ENCODE peak calls at places on chromosomes 3 and 15, in five cellular contexts. One of them, this sample, is unnamed.

GRCh38 chr3:190288836-190289235 is 33.4 kb downstream of the CLDN1 start:
- DNase-seq in iPS DF 6.9: no peak
- DNase-seq in right cardiac atrium: no peak
- DNase-seq in psoas muscle: no peak
- DNase-seq in lung: no peak
- DNase-seq in this sample: no peak

GRCh38 chr3:168956087-168956486 is 707.4 kb downstream of the MECOM start:
- DNase-seq in lung: peak
- DNase-seq in iPS DF 6.9: no peak
- DNase-seq in right cardiac atrium: no peak
- DNase-seq in psoas muscle: no peak
- DNase-seq in this sample: no peak

GRCh38 chr15:40697916-40698315 is 2.9 kb downstream of the RAD51 start:
- DNase-seq in psoas muscle: no peak
- DNase-seq in iPS DF 6.9: no peak
- DNase-seq in right cardiac atrium: no peak
- DNase-seq in lung: no peak
- DNase-seq in this sample: no peak

GRCh38 chr3:69755795-69756194 is 16.5 kb downstream of the MITF start:
- DNase-seq in right cardiac atrium: no peak
- DNase-seq in psoas muscle: no peak
- DNase-seq in iPS DF 6.9: no peak
- DNase-seq in lung: no peak
- DNase-seq in this sample: no peak

GRCh38 chr3:14452676-14453367 is 50.4 kb downstream of the SLC6A6 start:
- DNase-seq in psoas muscle: peak
- DNase-seq in right cardiac atrium: peak
- DNase-seq in lung: peak
- DNase-seq in iPS DF 6.9: no peak
- DNase-seq in this sample: no peak

GRCh38 chr3:159996018-159996417 is 7.4 kb downstream of the IL12A start:
- DNase-seq in lung: no peak
- DNase-seq in right cardiac atrium: no peak
- DNase-seq in iPS DF 6.9: no peak
- DNase-seq in psoas muscle: no peak
- DNase-seq in this sample: no peak

GRCh38 chr3:44055951-44056350 is 185.7 kb upstream of the TOPAZ1 start:
- DNase-seq in iPS DF 6.9: no peak
- DNase-seq in psoas muscle: no peak
- DNase-seq in lung: no peak
- DNase-seq in right cardiac atrium: no peak
- DNase-seq in this sample: no peak

GRCh38 chr3:177676148-177676547 is 478.9 kb upstream of the TBL1XR1 start:
- DNase-seq in iPS DF 6.9: no peak
- DNase-seq in lung: no peak
- DNase-seq in right cardiac atrium: no peak
- DNase-seq in psoas muscle: no peak
- DNase-seq in this sample: no peak

GRCh38 chr15:38530113-38530512 is 34.5 kb downstream of the RASGRP1 start:
- DNase-seq in lung: no peak
- DNase-seq in right cardiac atrium: no peak
- DNase-seq in iPS DF 6.9: no peak
- DNase-seq in psoas muscle: no peak
- DNase-seq in this sample: no peak

GRCh38 chr3:47323431-47324277 is 40.9 kb downstream of the KLHL18 start:
- DNase-seq in psoas muscle: no peak
- DNase-seq in iPS DF 6.9: no peak
- DNase-seq in right cardiac atrium: no peak
- DNase-seq in lung: no peak
- DNase-seq in this sample: no peak

GRCh38 chr15:32120577-32121465 is 90.5 kb downstream of the CHRNA7 start:
- DNase-seq in iPS DF 6.9: no peak
- DNase-seq in psoas muscle: no peak
- DNase-seq in right cardiac atrium: peak
- DNase-seq in lung: no peak
- DNase-seq in this sample: no peak

GRCh38 chr15:32122013-32122412 is 91.7 kb downstream of the CHRNA7 start:
- DNase-seq in iPS DF 6.9: no peak
- DNase-seq in right cardiac atrium: no peak
- DNase-seq in psoas muscle: no peak
- DNase-seq in lung: no peak
- DNase-seq in this sample: no peak

GRCh38 chr15:32124726-32125125 is 94.4 kb downstream of the CHRNA7 start:
- DNase-seq in iPS DF 6.9: no peak
- DNase-seq in right cardiac atrium: no peak
- DNase-seq in lung: no peak
- DNase-seq in psoas muscle: no peak
- DNase-seq in this sample: no peak

GRCh38 chr15:32123473-32123872 is 93.2 kb downstream of the CHRNA7 start:
- DNase-seq in lung: no peak
- DNase-seq in iPS DF 6.9: no peak
- DNase-seq in right cardiac atrium: no peak
- DNase-seq in psoas muscle: no peak
- DNase-seq in this sample: no peak

GRCh38 chr15:32125595-32125994 is 95.3 kb downstream of the CHRNA7 start:
- DNase-seq in iPS DF 6.9: no peak
- DNase-seq in right cardiac atrium: no peak
- DNase-seq in lung: no peak
- DNase-seq in psoas muscle: no peak
- DNase-seq in this sample: no peak
- H3K4me3 ChIP-seq in iPS DF 6.9: no peak
- H3K4me3 ChIP-seq in right cardiac atrium: no peak
- H3K4me3 ChIP-seq in lung: no peak
- H3K4me3 ChIP-seq in psoas muscle: no peak
- H3K4me3 ChIP-seq in this sample: no peak

GRCh38 chr3:137026701-137027100 is 68.9 kb downstream of the IL20RB start:
- DNase-seq in right cardiac atrium: no peak
- DNase-seq in iPS DF 6.9: no peak
- DNase-seq in psoas muscle: no peak
- DNase-seq in lung: no peak
- DNase-seq in this sample: no peak

GRCh38 chr3:137035631-137036030 is 77.8 kb downstream of the IL20RB start:
- DNase-seq in psoas muscle: no peak
- DNase-seq in iPS DF 6.9: no peak
- DNase-seq in right cardiac atrium: no peak
- DNase-seq in lung: no peak
- DNase-seq in this sample: peak

DNA sequence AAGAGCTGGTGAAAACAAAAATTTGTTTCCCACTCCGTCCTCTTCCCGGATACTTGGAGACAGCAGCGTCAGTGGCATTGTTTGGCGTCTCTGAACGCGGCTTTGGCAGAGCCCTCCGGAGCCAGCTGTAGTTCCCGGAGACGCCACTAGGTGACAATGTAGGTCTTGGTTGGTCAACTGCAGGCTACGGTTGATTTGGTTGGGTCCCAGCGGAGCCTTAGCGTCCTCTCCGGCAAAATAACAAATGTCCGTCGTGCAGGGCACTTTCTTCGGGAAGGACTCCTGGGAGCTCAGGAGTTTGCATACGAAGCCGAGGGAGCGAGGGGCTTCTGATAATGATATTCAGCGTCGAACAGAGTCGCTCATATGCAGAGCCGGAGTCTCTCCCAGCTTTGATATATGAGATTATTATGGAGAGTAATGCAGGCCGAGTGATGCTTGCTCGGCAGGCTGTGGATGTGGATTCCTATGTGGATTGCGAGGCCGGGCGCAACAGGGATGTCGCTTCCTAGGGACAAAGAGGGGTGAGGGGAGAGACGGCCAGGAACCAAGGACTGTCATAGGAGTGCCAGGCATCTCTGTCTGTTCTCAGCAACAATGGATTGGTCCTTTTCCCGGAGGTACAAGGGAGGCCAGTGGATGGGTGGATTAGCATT is 74.8 kb downstream of the IL20RB start:
- DNase-seq in iPS DF 6.9: peak
- DNase-seq in lung: peak
- DNase-seq in right cardiac atrium: peak
- DNase-seq in psoas muscle: peak
- DNase-seq in this sample: peak
- H3K4me3 ChIP-seq in iPS DF 6.9: peak
- H3K4me3 ChIP-seq in lung: no peak
- H3K4me3 ChIP-seq in right cardiac atrium: peak
- H3K4me3 ChIP-seq in psoas muscle: peak
- H3K4me3 ChIP-seq in this sample: no peak

GRCh38 chr15:70036585-70037343 is 61.0 kb downstream of the TLE3 start:
- DNase-seq in iPS DF 6.9: no peak
- DNase-seq in psoas muscle: no peak
- DNase-seq in lung: no peak
- DNase-seq in right cardiac atrium: no peak
- DNase-seq in this sample: no peak
- H3K4me3 ChIP-seq in iPS DF 6.9: no peak
- H3K4me3 ChIP-seq in psoas muscle: no peak
- H3K4me3 ChIP-seq in lung: no peak
- H3K4me3 ChIP-seq in right cardiac atrium: no peak
- H3K4me3 ChIP-seq in this sample: no peak

DNA sequence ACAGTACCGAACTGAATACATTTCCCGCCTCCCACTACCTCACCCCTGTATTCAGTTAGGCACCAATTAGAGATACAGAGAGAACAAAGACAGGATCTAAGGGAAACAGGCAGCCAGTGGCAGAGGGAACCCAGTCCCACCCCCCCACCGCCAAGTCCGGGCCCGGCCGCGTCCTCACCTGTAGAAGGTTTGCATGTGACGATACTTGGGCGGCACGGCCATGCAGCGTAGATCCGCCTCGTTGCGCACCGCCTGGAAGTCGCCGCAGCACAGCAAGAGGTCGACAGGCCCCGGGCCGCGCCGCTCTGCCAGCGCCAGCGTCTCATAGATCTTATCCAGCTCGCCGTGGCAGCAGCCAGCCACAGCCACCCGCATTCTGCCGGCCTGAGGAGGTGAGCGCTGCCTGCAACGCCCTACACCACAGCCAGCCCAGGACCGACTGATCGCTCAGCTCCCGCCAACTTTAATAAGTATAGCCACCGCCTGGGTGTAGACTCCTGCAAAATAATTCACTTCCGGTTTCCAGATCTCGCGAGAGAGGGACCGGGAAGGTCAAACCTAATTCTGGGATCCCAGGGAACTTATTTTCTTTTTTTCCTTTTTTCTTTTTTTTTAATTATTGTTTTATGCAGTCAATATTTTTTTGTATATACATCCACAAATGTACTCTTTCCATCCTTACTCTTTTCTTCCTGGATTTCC is at the start of gene DBR1:
- DNase-seq in iPS DF 6.9: no peak
- DNase-seq in psoas muscle: peak
- DNase-seq in right cardiac atrium: peak
- DNase-seq in lung: peak
- DNase-seq in this sample: peak
- H3K4me3 ChIP-seq in iPS DF 6.9: peak
- H3K4me3 ChIP-seq in psoas muscle: peak
- H3K4me3 ChIP-seq in right cardiac atrium: peak
- H3K4me3 ChIP-seq in lung: peak
- H3K4me3 ChIP-seq in this sample: peak

GRCh38 chr3:25887907-25888306 is 98.0 kb downstream of the OXSM start:
- DNase-seq in psoas muscle: no peak
- DNase-seq in iPS DF 6.9: no peak
- DNase-seq in lung: no peak
- DNase-seq in right cardiac atrium: no peak
- DNase-seq in this sample: no peak

GRCh38 chr3:25889132-25889917 is 99.4 kb downstream of the OXSM start:
- DNase-seq in iPS DF 6.9: no peak
- DNase-seq in psoas muscle: no peak
- DNase-seq in lung: no peak
- DNase-seq in right cardiac atrium: no peak
- DNase-seq in this sample: no peak

GRCh38 chr3:25884981-25885380 is 95.1 kb downstream of the OXSM start:
- DNase-seq in lung: no peak
- DNase-seq in right cardiac atrium: no peak
- DNase-seq in psoas muscle: no peak
- DNase-seq in iPS DF 6.9: no peak
- DNase-seq in this sample: no peak

GRCh38 chr3:25883492-25883891 is 93.6 kb downstream of the OXSM start:
- DNase-seq in lung: no peak
- DNase-seq in psoas muscle: no peak
- DNase-seq in iPS DF 6.9: no peak
- DNase-seq in right cardiac atrium: no peak
- DNase-seq in this sample: no peak

DNA sequence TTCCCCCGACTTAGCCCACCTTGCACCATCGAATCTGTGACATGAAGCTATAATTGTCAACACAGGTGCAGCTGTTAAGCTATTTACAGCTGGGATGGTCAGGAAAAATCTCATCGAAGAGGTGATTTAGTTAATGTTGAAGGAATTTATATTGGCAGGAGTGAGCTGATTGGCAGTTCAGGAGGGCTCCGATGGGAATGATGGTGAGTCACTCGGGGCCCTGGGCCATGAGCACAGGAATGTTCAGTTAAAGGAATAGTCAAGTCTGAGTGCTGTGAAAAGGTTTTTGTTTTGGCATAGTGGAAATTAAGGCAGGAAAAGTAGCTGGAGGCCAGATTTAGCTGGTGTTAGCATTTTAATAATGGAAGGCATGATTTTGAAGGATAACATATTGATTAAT is 95.7 kb downstream of the OXSM start:
- DNase-seq in lung: no peak
- DNase-seq in psoas muscle: no peak
- DNase-seq in iPS DF 6.9: no peak
- DNase-seq in right cardiac atrium: no peak
- DNase-seq in this sample: no peak
- H3K4me3 ChIP-seq in lung: no peak
- H3K4me3 ChIP-seq in psoas muscle: no peak
- H3K4me3 ChIP-seq in iPS DF 6.9: no peak
- H3K4me3 ChIP-seq in right cardiac atrium: no peak
- H3K4me3 ChIP-seq in this sample: no peak

GRCh38 chr15:57592836-57593420 is 1.2 kb downstream of the MYZAP start:
- DNase-seq in right cardiac atrium: peak
- DNase-seq in psoas muscle: no peak
- DNase-seq in lung: no peak
- DNase-seq in iPS DF 6.9: no peak
- DNase-seq in this sample: no peak
- H3K4me3 ChIP-seq in right cardiac atrium: peak
- H3K4me3 ChIP-seq in psoas muscle: peak
- H3K4me3 ChIP-seq in lung: peak
- H3K4me3 ChIP-seq in iPS DF 6.9: no peak
- H3K4me3 ChIP-seq in this sample: no peak

GRCh38 chr3:126287171-126287535 is 70.1 kb downstream of the KLF15 start:
- DNase-seq in iPS DF 6.9: no peak
- DNase-seq in lung: no peak
- DNase-seq in right cardiac atrium: no peak
- DNase-seq in psoas muscle: no peak
- DNase-seq in this sample: no peak
- H3K4me3 ChIP-seq in iPS DF 6.9: peak
- H3K4me3 ChIP-seq in lung: no peak
- H3K4me3 ChIP-seq in right cardiac atrium: peak
- H3K4me3 ChIP-seq in psoas muscle: peak
- H3K4me3 ChIP-seq in this sample: no peak

GRCh38 chr15:65916664-65917406 is 47.5 kb downstream of the RAB11A start:
- DNase-seq in psoas muscle: peak
- DNase-seq in lung: peak
- DNase-seq in iPS DF 6.9: peak
- DNase-seq in right cardiac atrium: peak
- DNase-seq in this sample: no peak
- H3K4me3 ChIP-seq in psoas muscle: no peak
- H3K4me3 ChIP-seq in lung: no peak
- H3K4me3 ChIP-seq in iPS DF 6.9: no peak
- H3K4me3 ChIP-seq in right cardiac atrium: no peak
- H3K4me3 ChIP-seq in this sample: no peak

DNA sequence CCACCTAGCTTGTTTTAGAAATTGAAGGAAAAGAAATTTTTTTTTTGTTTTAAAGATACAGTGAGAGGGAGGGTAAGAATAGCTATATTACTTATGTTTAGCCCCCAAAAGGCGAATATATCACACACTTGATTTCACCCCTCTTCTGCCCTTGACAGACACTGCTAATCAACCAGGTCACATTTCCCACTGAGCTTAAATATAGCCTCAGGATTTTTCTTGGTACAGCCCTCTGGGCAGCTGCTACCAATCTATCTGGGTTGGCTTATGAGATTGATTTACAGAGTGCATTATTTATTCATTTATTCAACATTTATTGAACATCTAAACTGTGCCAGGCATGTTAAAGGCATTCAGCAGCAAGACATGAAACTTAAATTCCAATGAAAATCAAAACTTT is 183.4 kb upstream of the ADAMTS9 start:
- DNase-seq in psoas muscle: no peak
- DNase-seq in right cardiac atrium: no peak
- DNase-seq in iPS DF 6.9: no peak
- DNase-seq in lung: no peak
- DNase-seq in this sample: no peak
- H3K4me3 ChIP-seq in psoas muscle: no peak
- H3K4me3 ChIP-seq in right cardiac atrium: no peak
- H3K4me3 ChIP-seq in iPS DF 6.9: no peak
- H3K4me3 ChIP-seq in lung: no peak
- H3K4me3 ChIP-seq in this sample: no peak